ENCODE peak calls at places on chromosomes 2 and 18, in seven cellular contexts. N is epithelial cell of esophagus, V is astrocyte of the spinal cord, Y is pancreas, Q is ascending aorta, R is endothelial cell of umbilical vein, E is hepatocyte. B is an unnamed sample.

GRCh38 chr2:67776276-67776675 is 286.5 kb downstream of the C1D start:
- DNase-seq in Y (no peak), Q (no peak), R (no peak), N (no peak), V (no peak), E (no peak), B (no peak)

GRCh38 chr2:124570872-124571271 is 545.8 kb downstream of the CNTNAP5 start:
- DNase-seq in E (no peak), Y (no peak), N (no peak), V (no peak), R (no peak), Q (no peak), B (no peak)

GRCh38 chr2:234446404-234447076 is 50.3 kb downstream of the ARL4C start:
- DNase-seq in Y (peak), R (peak), N (peak), E (peak), V (no peak), Q (peak), B (peak)

GRCh38 chr2:74816540-74817331 is 17.2 kb upstream of the HK2 start:
- DNase-seq in R (no peak), E (peak), Y (no peak), N (no peak), V (no peak), Q (no peak), B (peak)

GRCh38 chr18:24616638-24617037 is 156.2 kb downstream of the HRH4 start:
- DNase-seq in N (no peak), Y (no peak), R (no peak), E (no peak), Q (no peak), V (no peak), B (no peak)

GRCh38 chr2:62032096-62032495 is 126.6 kb downstream of the COMMD1 start:
- DNase-seq in N (peak), R (no peak), V (no peak), Y (no peak), E (no peak), Q (no peak), B (no peak)

GRCh38 chr2:224658776-224659175 is 57.4 kb downstream of the CCDC195 start:
- DNase-seq in Q (no peak), V (peak), R (no peak), N (no peak), Y (no peak), E (no peak), B (peak)

GRCh38 chr18:74116628-74117554 is 30.7 kb downstream of the FBXO15 start:
- DNase-seq in Y (no peak), Q (no peak), E (peak), R (peak), V (peak), N (peak), B (peak)

GRCh38 chr2:224584768-224585204 is 377 bp downstream of the CUL3 start:
- DNase-seq in N (peak), R (peak), Y (peak), V (peak), E (peak), Q (peak), B (peak)

GRCh38 chr2:70903171-70903570 is 32.5 kb upstream of the ATP6V1B1 start:
- DNase-seq in Y (no peak), Q (no peak), V (no peak), N (no peak), R (no peak), E (no peak), B (no peak)

GRCh38 chr18:56003009-56003408 is 415.0 kb upstream of the TCF4 start:
- DNase-seq in Q (no peak), Y (no peak), N (no peak), R (no peak), E (no peak), V (no peak), B (no peak)

GRCh38 chr2:161090401-161090800 is 69.8 kb upstream of the TANK start:
- DNase-seq in Q (no peak), N (no peak), Y (no peak), E (no peak), V (no peak), R (peak), B (no peak)

GRCh38 chr18:51739044-51739666 is 541.7 kb upstream of the MEX3C start:
- DNase-seq in R (no peak), Y (no peak), N (no peak), E (no peak), Q (no peak), V (no peak), B (no peak)

GRCh38 chr18:40489301-40489700 is 1465.7 kb upstream of the PIK3C3 start:
- DNase-seq in V (no peak), N (no peak), E (no peak), Q (no peak), R (no peak), Y (no peak), B (no peak)

GRCh38 chr2:226799976-226800940 is 638 bp upstream of the IRS1 start:
- DNase-seq in E (peak), N (peak), Y (peak), V (peak), R (no peak), Q (no peak), B (peak)

GRCh38 chr2:236166157-236166780 is 1.9 kb downstream of the GBX2 start:
- DNase-seq in E (no peak), V (no peak), R (no peak), N (no peak), Q (no peak), Y (no peak), B (peak)

GRCh38 chr2:35871672-35872071 is 483.9 kb upstream of the CRIM1 start:
- DNase-seq in E (no peak), N (no peak), Y (no peak), Q (no peak), R (peak), V (no peak), B (peak)

GRCh38 chr2:218015831-218016521 is 13.2 kb upstream of the TNS1 start:
- DNase-seq in Q (no peak), E (no peak), Y (no peak), V (no peak), N (no peak), R (no peak), B (no peak)

GRCh38 chr2:208794288-208794975 is 387.8 kb downstream of the PTH2R start:
- DNase-seq in N (no peak), Q (no peak), E (no peak), R (no peak), V (no peak), Y (no peak), B (no peak)

GRCh38 chr18:30889582-30890301 is 152.8 kb downstream of the DSC3 start:
- DNase-seq in E (peak), N (peak), Y (no peak), V (peak), Q (no peak), R (peak), B (peak)
- TF ChIP-seq CTCF in E (peak), N (peak), Y (no peak), V (peak), Q (no peak), R (peak), B (peak)

GRCh38 chr2:65231892-65232477 is 4.4 kb downstream of the ACTR2 start:
- DNase-seq in E (no peak), Y (no peak), V (peak), Q (no peak), R (no peak), N (peak), B (peak)

GRCh38 chr2:65232636-65233035 is 5.0 kb downstream of the ACTR2 start:
- DNase-seq in V (peak), Y (no peak), R (peak), N (peak), Q (no peak), E (no peak), B (peak)

GRCh38 chr2:65227471-65228248 is at the start of gene ACTR2:
- DNase-seq in V (peak), Y (peak), N (peak), Q (peak), E (peak), R (peak), B (peak)

GRCh38 chr2:65228249-65228750 is 669 bp downstream of the ACTR2 start:
- DNase-seq in E (no peak), V (peak), Y (no peak), Q (no peak), N (peak), R (peak), B (peak)

DNA sequence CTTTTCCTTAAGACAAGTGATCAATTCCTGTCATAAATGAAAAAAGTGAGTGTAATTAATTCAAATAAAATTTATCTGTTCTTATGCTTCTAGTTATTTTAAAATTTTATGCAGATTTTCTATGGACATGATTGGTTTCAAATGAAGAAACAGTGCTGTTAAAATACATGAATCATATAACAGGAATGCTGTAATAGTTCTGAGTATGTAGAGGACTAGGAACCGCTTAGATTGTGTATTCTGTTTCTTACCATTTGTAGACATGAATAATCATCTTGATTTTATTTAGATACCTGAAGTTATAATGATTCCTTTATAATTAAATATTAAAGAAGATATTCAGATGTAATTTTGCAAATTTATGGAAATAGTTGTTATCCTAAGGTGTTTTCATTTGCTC is 3.5 kb downstream of the ACTR2 start:
- DNase-seq in N (peak), V (peak), R (peak), Q (no peak), Y (no peak), E (no peak), B (no peak)
- H3K4me3 ChIP-seq in N (no peak), V (no peak), R (no peak), Q (peak), Y (no peak), E (no peak), B (peak)

GRCh38 chr2:45494978-45495293 is 116.1 kb downstream of the SRBD1 start:
- DNase-seq in Y (no peak), R (no peak), N (no peak), E (no peak), Q (no peak), V (no peak), B (no peak)
- TF ChIP-seq CTCF in Y (no peak), R (no peak), N (no peak), E (no peak), Q (no peak), V (no peak), B (no peak)

GRCh38 chr2:86675611-86676015 is 44.5 kb upstream of the RMND5A start:
- DNase-seq in Y (peak), Q (no peak), N (peak), R (no peak), E (peak), V (no peak), B (no peak)

GRCh38 chr2:86675104-86675503 is 45.0 kb upstream of the RMND5A start:
- DNase-seq in N (no peak), R (no peak), Y (no peak), Q (no peak), V (no peak), E (no peak), B (no peak)

GRCh38 chr2:86673976-86674670 is 46.0 kb upstream of the RMND5A start:
- DNase-seq in Q (no peak), V (peak), Y (no peak), R (no peak), N (no peak), E (no peak), B (no peak)

DNA sequence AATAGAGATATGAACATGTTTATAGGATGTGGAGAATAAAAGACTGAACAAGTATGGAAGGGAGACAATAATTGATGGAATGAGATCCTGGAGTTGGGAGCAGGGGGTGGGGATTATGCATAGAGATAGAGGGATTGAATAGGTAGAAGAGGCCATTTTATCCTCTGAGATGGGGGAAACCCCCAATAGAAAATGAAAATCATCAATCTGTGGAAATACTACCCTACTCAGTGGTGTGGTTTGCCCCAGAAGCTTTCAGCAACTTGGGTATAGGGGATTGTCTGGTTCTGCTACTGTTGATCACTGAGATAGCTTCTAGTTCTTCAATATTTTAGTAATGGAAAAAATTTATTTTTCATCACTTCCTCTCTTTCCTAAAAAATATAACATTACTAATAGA is 41.1 kb upstream of the RMND5A start:
- DNase-seq in Y (no peak), R (no peak), N (no peak), V (no peak), Q (no peak), E (no peak), B (no peak)
- H3K4me3 ChIP-seq in Y (no peak), R (no peak), N (no peak), V (no peak), Q (no peak), E (no peak), B (no peak)

DNA sequence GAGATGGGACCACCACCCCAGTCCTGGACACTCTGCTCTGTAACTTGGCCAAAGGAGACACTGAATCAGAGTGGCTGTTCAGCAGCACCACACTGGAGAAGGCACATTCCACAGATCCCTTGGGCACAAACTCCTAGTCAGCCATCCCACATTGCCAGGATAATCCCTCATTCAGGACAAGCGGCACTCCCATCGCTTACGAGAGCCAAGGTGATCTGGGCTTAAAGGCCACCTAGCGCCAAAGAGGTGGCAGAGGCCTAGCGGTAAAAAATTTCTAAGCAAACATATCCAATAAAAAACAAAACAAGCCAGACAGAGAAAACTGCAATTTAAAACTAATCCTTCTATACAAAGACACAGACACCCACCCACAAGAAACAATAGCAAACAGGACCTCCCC is 62.2 kb downstream of the EPB41L3 start:
- DNase-seq in R (no peak), Q (no peak), Y (no peak), N (no peak), V (no peak), E (no peak), B (no peak)
- TF ChIP-seq CTCF in R (no peak), Q (no peak), Y (no peak), N (no peak), V (no peak), E (no peak), B (no peak)

GRCh38 chr2:111900859-111901258 is 2.5 kb downstream of the MERTK start:
- DNase-seq in V (peak), E (peak), Q (no peak), Y (no peak), R (peak), N (peak), B (peak)
- H3K4me3 ChIP-seq in V (no peak), E (peak), Q (peak), Y (no peak), R (peak), N (no peak), B (no peak)

GRCh38 chr2:237968048-237968862 is 1.4 kb downstream of the UBE2F start:
- DNase-seq in Q (no peak), V (peak), R (peak), N (peak), Y (peak), E (peak), B (peak)
- TF ChIP-seq CTCF in Q (no peak), V (no peak), R (no peak), N (no peak), Y (no peak), E (no peak), B (no peak)

DNA sequence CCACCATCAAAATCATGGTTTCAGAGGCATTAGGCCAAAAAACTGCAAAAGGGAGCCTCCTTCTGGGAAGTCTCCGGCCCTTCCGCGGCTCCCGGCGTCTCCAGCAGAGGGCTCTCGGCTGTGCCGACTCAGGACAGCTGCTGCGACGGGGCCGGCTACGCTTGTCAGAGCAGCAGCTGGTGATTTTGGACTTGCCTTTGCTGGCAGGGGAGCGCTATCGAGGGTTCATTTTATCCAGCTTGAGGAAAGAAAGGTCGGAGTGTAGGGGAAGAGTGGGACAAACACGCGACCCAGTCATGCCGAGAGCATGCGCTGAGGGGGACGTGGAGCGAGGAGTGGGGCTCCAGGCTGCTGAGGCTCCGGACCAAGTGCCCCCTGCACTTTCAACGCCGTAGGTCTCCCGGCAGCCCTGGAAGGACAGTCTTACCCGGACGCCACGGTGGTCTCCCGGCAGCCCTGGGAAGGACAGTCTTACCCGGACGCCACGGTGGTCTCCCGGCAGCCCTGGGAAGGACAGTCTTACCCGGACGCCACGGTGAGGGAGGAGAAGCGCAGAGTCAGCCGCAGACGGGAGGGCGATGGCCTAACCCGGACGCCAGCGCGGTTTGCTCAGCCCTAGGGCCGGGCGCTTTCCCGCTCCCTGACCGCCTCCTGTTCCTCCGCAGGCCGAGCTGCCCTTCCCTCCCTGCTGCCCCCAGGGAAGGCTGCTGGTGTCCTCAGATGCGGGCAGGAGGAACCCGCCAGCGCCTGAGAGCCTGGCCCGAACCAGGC is 21.7 kb downstream of the DDX18 start:
- DNase-seq in Y (peak), V (peak), N (peak), Q (peak), R (peak), E (peak), B (peak)
- H3K4me3 ChIP-seq in Y (peak), V (peak), N (peak), Q (peak), R (peak), E (peak), B (no peak)

DNA sequence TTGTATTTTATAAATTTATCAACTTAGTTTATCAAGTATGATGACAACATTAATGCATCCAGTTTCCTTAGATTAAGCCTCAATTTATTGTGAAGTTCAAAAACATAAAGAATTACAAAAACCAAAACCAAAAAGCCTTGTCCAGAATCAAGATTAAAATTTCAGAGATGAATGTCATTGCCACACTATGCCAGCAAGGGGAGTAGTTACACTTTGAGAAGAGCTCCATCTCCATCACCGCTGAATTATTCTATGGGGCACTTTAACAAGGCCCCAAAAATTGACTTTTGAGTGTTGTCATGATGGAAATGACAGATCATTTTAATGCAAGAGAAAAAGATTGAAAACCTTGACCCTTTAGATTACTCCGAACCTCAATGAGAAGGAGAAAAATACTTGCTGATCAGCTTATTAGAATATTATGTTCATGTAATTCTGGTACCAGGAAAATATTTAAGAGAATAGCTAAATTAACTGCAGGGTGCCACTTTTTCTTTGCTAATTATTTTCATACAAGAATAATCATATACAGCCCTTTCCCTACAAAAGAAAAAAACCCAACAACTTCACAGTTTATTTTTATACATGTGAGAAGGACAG is 152.5 kb upstream of the AQP4 start:
- DNase-seq in N (peak), V (peak), Q (no peak), R (no peak), Y (no peak), E (peak), B (peak)
- TF ChIP-seq CTCF in N (peak), V (peak), Q (no peak), R (no peak), Y (no peak), E (peak), B (peak)

DNA sequence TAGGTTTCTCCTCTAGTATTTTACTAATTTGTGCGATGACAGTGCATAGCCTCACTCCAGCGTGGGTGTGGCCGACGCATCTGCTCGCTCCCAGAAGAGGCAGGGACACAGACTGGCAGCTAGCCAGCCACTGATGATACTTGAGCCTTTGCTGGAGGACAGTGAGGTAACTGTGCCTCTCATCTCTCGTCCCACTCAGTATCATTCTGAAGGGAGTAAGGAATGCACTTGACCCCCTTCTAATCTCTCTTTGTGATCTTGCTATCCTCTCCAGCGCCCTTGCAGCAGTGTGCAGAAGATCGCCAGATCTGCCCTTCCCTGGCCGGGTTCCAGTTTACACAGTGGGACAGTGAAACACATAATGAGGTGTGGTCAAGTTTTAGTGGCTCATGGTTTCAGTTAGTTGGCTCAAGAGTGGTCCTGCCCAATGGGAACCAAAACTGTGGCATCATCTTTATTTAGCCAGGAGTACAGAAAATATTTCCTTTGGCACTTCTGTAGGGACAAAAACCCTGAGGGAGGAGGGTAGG is 17.5 kb downstream of the NCAPH start:
- DNase-seq in V (peak), Y (no peak), Q (peak), N (peak), E (no peak), R (no peak), B (no peak)
- H3K4me3 ChIP-seq in V (no peak), Y (no peak), Q (peak), N (no peak), E (no peak), R (no peak), B (no peak)

B was measured in NB4.